ENCODE peak calls at places on chromosomes 3 and 15, in six cellular contexts. K, V, Y, W, J and Z are unnamed samples. For H3K4me1, the result is how much of the 10 kb centered on the place peaks cover.

GRCh38 chr3:29156071-29156715 is 124.7 kb upstream of the RBMS3 start:
- DNase-seq in K (no peak), V (no peak), W (peak), Y (no peak), J (no peak), Z (no peak)

GRCh38 chr3:183991403-183991802 is 26.3 kb downstream of the ABCC5 start:
- DNase-seq in K (no peak), W (no peak), Y (no peak), J (no peak), V (no peak), Z (no peak)

GRCh38 chr15:70775160-70775559 is 11.8 kb upstream of the UACA start:
- DNase-seq in K (no peak), W (peak), Y (peak), V (no peak), J (no peak), Z (peak)

GRCh38 chr15:60573936-60574335 is 95.0 kb upstream of the ICE2 start:
- DNase-seq in J (no peak), Y (no peak), K (no peak), V (no peak), W (no peak), Z (no peak)

GRCh38 chr15:75130597-75131268 is 70.9 kb upstream of the C15orf39 start:
- DNase-seq in V (no peak), Y (no peak), W (no peak), J (no peak), K (no peak), Z (no peak)

GRCh38 chr3:184380210-184380626 is 364 bp downstream of the CHRD start:
- DNase-seq in W (no peak), V (peak), K (peak), J (peak), Y (peak), Z (peak)

GRCh38 chr3:12395349-12396012 is 88.8 kb upstream of the TSEN2 start:
- DNase-seq in J (no peak), V (no peak), W (peak), K (no peak), Y (no peak), Z (no peak)

GRCh38 chr3:29926391-29926790 is 645.5 kb downstream of the RBMS3 start:
- DNase-seq in W (no peak), Y (no peak), J (no peak), V (no peak), K (no peak), Z (no peak)

GRCh38 chr3:141057951-141058800 is 7.0 kb downstream of the SPSB4 start:
- DNase-seq in W (no peak), K (no peak), J (no peak), Y (no peak), V (no peak), Z (no peak)

GRCh38 chr3:136659253-136659652 is 92.9 kb downstream of the STAG1 start:
- DNase-seq in W (peak), V (peak), J (no peak), Y (no peak), K (no peak), Z (no peak)

GRCh38 chr3:43378066-43378935 is 92.0 kb downstream of the SNRK start:
- DNase-seq in K (no peak), J (peak), W (peak), V (no peak), Y (peak), Z (peak)

GRCh38 chr15:72339777-72340177 is 19.8 kb upstream of the CELF6 start:
- DNase-seq in W (peak), V (peak), Y (peak), J (no peak), K (no peak), Z (peak)

DNA sequence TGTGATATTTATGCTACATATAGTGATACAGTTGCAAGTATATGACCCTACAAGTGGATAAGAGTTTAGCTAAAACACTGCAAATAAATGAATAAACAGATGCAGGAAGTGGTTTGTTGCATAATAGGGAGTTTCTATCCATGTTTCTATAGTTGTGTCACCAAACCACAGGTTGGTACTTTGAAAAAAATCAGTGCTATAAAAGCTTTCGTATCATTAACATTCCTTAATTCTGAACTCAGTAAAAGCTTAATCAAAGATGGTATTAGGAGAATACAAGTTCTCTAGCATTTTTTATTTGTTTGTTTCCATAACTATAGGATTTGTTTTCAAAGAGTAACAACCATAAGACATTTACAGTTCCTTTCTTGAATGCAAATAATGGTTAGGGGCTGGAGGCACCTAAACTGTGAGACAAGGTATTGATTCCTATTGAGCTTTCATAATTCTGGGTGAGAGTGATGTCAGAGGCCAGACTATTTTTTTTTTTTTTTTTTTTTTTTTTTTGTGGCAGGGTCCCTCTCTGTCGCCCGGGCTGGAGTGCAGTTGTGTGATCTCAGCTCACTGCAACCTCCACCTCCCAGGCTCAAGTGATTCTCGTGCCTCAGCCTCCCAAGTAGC is 29.6 kb downstream of the CPOX start:
- DNase-seq in Y (no peak), K (no peak), J (no peak), W (peak), V (no peak), Z (peak)
- H3K4me1 ChIP-seq in Y (under half), K (under half), J (under half), W (under half), V (under half), Z (half or more)

GRCh38 chr3:196194542-196194915 is 16.7 kb downstream of the ZDHHC19 start:
- DNase-seq in V (no peak), J (peak), K (no peak), Y (no peak), W (no peak), Z (no peak)

GRCh38 chr3:196195664-196196255 is 15.4 kb downstream of the ZDHHC19 start:
- DNase-seq in W (no peak), K (no peak), J (peak), Y (no peak), V (no peak), Z (no peak)

GRCh38 chr3:196192036-196193001 is 18.9 kb downstream of the ZDHHC19 start:
- DNase-seq in K (no peak), Y (no peak), W (no peak), V (no peak), J (peak), Z (no peak)

GRCh38 chr3:196193037-196193737 is 18.0 kb downstream of the ZDHHC19 start:
- DNase-seq in J (peak), V (no peak), K (no peak), Y (no peak), W (no peak), Z (no peak)

GRCh38 chr3:196193738-196194541 is 17.3 kb downstream of the ZDHHC19 start:
- DNase-seq in K (no peak), V (peak), W (no peak), J (peak), Y (no peak), Z (no peak)
- H3K27ac ChIP-seq in K (no peak), V (no peak), W (no peak), J (peak), Y (no peak), Z (no peak)

GRCh38 chr3:126394977-126395321 is 240 bp downstream of the CFAP100 start:
- DNase-seq in Y (no peak), J (no peak), W (no peak), K (no peak), V (no peak), Z (no peak)
- TF ChIP-seq CTCF in Y (no peak), J (no peak), W (no peak), K (no peak), V (no peak), Z (no peak)

GRCh38 chr3:181615666-181616065 is 96.1 kb upstream of the SOX2 start:
- DNase-seq in W (no peak), J (no peak), V (no peak), Y (no peak), K (no peak), Z (no peak)
- H3K4me1 ChIP-seq in W (under half), J (under half), V (under half), Y (under half), K (under half), Z (under half)

GRCh38 chr15:34789326-34789725 is 6.0 kb downstream of the ACTC1 start:
- DNase-seq in V (no peak), Y (no peak), J (no peak), K (no peak), W (no peak), Z (no peak)

GRCh38 chr15:34782901-34783300 is 12.4 kb downstream of the ACTC1 start:
- DNase-seq in J (no peak), W (no peak), Y (no peak), K (no peak), V (no peak), Z (peak)

GRCh38 chr15:34783986-34784385 is 11.4 kb downstream of the ACTC1 start:
- DNase-seq in W (no peak), K (no peak), Y (no peak), J (no peak), V (no peak), Z (no peak)

GRCh38 chr15:34780725-34781124 is 14.6 kb downstream of the ACTC1 start:
- DNase-seq in K (no peak), V (no peak), Y (no peak), W (no peak), J (no peak), Z (no peak)

DNA sequence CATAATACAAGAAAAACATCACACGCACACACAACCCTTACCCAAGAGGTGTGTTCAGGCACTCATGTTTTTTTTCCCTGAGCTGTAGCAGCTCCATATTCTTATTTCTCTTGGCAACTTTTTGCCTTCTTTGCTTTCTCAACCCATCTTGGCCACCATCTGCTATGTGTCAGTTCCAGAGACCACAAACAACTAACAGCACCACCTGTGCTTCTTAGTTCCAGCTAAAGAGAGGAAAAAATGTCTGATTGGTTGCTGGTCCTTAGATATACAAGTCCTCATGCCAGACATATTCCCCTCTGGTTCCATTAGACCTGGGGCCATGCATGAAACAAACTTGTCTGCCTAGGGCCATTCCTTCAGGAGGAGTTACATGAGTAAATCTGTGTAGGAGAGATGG is 11.9 kb downstream of the ACTC1 start:
- DNase-seq in J (no peak), Y (no peak), K (no peak), V (no peak), W (no peak), Z (no peak)
- H3K27ac ChIP-seq in J (no peak), Y (no peak), K (no peak), V (no peak), W (no peak), Z (no peak)

DNA sequence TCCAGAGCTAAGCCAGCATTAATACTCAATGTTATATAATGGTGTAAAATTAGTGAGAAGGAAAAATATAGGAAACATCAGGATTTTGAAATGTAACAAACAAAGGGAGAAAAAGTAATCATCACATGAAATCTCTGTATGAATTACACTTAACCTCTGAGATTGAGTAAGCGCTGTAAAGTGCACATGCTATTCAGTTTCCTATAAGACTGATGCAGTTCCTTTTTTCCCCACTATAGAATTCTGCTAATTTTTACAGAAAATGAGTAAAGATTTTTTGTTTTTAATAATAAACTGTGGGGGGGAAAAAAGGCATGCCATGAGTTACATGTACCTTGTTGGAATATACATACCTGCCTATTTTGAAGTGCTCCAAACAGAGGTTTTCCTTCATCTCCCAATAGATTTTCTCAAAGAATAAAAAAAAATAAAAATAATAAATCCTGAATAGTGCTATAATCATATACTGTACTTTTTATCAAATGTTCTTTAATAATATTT is 64.0 kb upstream of the TTBK2 start:
- DNase-seq in K (no peak), Y (no peak), W (no peak), V (no peak), J (no peak), Z (peak)
- TF ChIP-seq CTCF in K (no peak), Y (no peak), W (no peak), V (no peak), J (no peak), Z (no peak)

DNA sequence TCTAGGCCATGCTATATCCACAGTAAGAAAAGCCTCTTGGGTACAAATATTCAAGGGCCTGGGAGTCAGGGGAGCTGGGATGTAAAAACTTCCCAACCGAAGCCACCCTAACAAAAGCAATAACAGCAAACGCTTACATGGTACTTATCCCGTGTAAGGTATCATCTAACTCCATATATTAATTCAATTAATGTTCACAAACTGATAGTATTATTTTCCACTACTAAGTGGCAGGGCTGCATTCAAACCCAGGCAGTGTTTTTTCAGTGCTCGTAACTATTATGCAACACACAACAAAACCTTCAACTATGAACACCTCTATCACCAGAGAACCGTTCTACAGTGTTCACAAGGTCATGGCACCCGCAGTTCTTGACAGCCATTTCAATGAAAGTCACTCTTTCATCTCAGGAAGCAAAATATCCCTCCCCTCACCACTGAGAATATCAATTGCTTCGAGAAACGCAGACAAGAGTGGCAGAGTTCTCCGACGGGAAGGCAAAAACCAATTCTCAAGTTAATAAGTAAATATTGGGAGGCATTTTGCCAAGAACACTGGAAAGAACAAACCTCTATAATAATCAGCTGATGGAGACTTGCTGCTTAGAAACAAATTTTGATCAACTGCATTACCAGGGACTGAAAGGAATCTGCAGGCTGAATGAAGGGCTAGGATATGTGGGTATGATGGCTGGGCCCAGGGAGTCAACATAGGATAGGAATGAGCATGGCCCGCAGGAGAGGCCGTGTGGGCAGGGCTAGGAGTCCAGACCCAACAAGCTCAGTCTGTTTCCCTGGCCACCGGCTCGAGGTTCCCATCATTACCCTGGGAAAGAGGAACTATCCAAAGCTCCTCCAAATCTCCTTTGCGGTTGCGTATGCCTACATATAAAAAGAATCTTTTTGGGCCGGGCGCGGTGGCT is 72.3 kb downstream of the XXYLT1 start:
- DNase-seq in J (no peak), Y (no peak), W (no peak), K (no peak), V (peak), Z (no peak)
- H3K4me1 ChIP-seq in J (under half), Y (under half), W (under half), K (under half), V (under half), Z (under half)

GRCh38 chr3:110711130-110711832 is 360.3 kb upstream of the NECTIN3 start:
- DNase-seq in K (no peak), Y (no peak), V (no peak), W (no peak), J (no peak), Z (no peak)

GRCh38 chr3:110710605-110711004 is 361.0 kb upstream of the NECTIN3 start:
- DNase-seq in K (no peak), J (no peak), Y (no peak), W (no peak), V (no peak), Z (no peak)

GRCh38 chr3:110711851-110712396 is 359.7 kb upstream of the NECTIN3 start:
- DNase-seq in K (no peak), Y (no peak), J (no peak), W (peak), V (no peak), Z (no peak)

GRCh38 chr3:110708166-110708565 is 363.4 kb upstream of the NECTIN3 start:
- DNase-seq in J (no peak), K (no peak), W (no peak), V (no peak), Y (no peak), Z (no peak)

DNA sequence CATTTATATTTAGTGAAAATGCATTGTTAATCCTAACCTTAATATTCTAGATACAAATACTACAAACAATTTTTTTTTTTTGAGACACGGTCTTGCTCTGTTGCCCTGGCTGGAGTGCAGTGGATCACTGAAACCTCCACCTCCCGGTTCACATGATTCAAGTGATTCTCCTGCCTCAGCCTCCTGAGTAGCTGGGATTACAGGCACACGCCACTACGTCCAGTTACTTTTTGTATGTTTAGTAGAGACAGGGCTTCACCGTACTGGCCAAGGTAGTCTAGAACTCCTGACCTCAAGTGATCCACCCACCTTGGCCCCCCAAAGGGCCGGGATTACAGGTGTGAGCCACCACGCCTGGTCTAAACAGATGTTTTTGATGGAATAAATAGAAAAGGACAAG is 361.5 kb upstream of the NECTIN3 start:
- DNase-seq in W (no peak), V (no peak), K (no peak), Y (no peak), J (no peak), Z (no peak)
- H3K27ac ChIP-seq in W (no peak), V (no peak), K (no peak), Y (no peak), J (no peak), Z (no peak)

GRCh38 chr3:51270559-51270958 is 114.5 kb upstream of the MANF start:
- DNase-seq in Y (no peak), V (no peak), J (no peak), W (no peak), K (no peak), Z (no peak)

GRCh38 chr3:51268132-51268531 is 117.0 kb upstream of the MANF start:
- DNase-seq in V (no peak), Y (no peak), K (no peak), W (no peak), J (no peak), Z (no peak)

GRCh38 chr3:51271172-51271571 is 113.9 kb upstream of the MANF start:
- DNase-seq in Y (no peak), V (no peak), J (no peak), W (no peak), K (no peak), Z (no peak)

GRCh38 chr3:51274052-51274451 is 111.0 kb upstream of the MANF start:
- DNase-seq in Y (no peak), W (no peak), V (no peak), K (no peak), J (no peak), Z (no peak)

DNA sequence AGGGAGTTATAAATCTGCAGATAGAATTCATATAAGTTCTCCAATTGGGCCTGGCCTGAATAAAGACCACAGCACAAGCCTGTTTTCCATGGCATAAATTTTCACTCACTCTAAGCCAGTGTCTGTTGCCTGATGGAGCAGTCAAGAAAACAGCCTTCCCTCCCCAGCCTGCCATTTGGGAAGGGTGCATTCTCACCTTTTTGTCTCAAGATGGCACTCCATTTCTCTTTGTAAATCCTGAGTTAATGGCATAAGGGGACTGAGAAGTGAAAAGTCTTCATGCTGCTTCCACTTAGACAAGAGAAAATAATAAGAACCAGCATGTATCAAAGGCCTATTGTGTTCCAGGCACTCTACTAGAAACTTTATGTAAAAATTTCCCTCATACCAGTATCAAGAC is 115.6 kb upstream of the MANF start:
- DNase-seq in V (no peak), Y (no peak), J (no peak), W (no peak), K (no peak), Z (peak)
- TF ChIP-seq CTCF in V (no peak), Y (no peak), J (no peak), W (peak), K (no peak), Z (peak)

GRCh38 chr3:172151610-172152293 is 112.4 kb downstream of the FNDC3B start:
- DNase-seq in V (no peak), K (no peak), W (no peak), J (no peak), Y (no peak), Z (no peak)

GRCh38 chr3:172153335-172153861 is 114.0 kb downstream of the FNDC3B start:
- DNase-seq in J (peak), K (peak), W (peak), Y (peak), V (peak), Z (peak)

GRCh38 chr3:172152869-172153268 is 113.5 kb downstream of the FNDC3B start:
- DNase-seq in V (peak), K (no peak), W (peak), Y (no peak), J (no peak), Z (peak)

GRCh38 chr3:172150896-172151295 is 111.5 kb downstream of the FNDC3B start:
- DNase-seq in K (no peak), V (no peak), Y (no peak), J (no peak), W (no peak), Z (peak)

GRCh38 chr3:172152294-172152649 is 112.9 kb downstream of the FNDC3B start:
- DNase-seq in K (no peak), V (no peak), J (no peak), W (no peak), Y (no peak), Z (no peak)
- H3K4me1 ChIP-seq in K (under half), V (under half), J (under half), W (under half), Y (half or more), Z (half or more)